ENCODE peak calls at places on chromosome 12, in four cellular contexts. B, Y, R and S are unnamed samples.

GRCh38 chr12:108596854-108597558 is 878 bp downstream of the TMEM119 start:
- DNase-seq in B (no peak), Y (no peak), R (no peak), S (no peak)

GRCh38 chr12:47943492-47944359 is 19.7 kb upstream of the TMEM106C start:
- DNase-seq in B (no peak), Y (no peak), R (no peak), S (no peak)

GRCh38 chr12:33253123-33253522 is 186.5 kb downstream of the SYT10 start:
- DNase-seq in B (no peak), Y (no peak), R (no peak), S (no peak)

GRCh38 chr12:93713800-93714199 is 36.6 kb downstream of the CRADD start:
- DNase-seq in B (no peak), Y (no peak), R (no peak), S (no peak)

GRCh38 chr12:110841007-110841406 is 5.8 kb upstream of the CCDC63 start:
- DNase-seq in B (no peak), Y (no peak), R (no peak), S (no peak)

GRCh38 chr12:48937170-48937569 is 11.9 kb upstream of the FKBP11 start:
- DNase-seq in B (no peak), Y (no peak), R (no peak), S (no peak)

GRCh38 chr12:29547151-29547561 is 49.7 kb upstream of the OVCH1 start:
- DNase-seq in B (peak), Y (no peak), R (no peak), S (no peak)

GRCh38 chr12:31922341-31923062 is 36.7 kb upstream of the RESF1 start:
- DNase-seq in B (peak), Y (no peak), R (no peak), S (no peak)

GRCh38 chr12:53844989-53845836 is 93.4 kb upstream of the HOXC13 start:
- DNase-seq in B (no peak), Y (no peak), R (no peak), S (no peak)

GRCh38 chr12:89073027-89073398 is 279.3 kb downstream of the DUSP6 start:
- DNase-seq in B (peak), Y (no peak), R (no peak), S (no peak)

GRCh38 chr12:132342322-132342721 is 12.9 kb upstream of the GALNT9 start:
- DNase-seq in B (no peak), Y (no peak), R (no peak), S (no peak)

GRCh38 chr12:79373896-79374499 is 316.8 kb downstream of the PAWR start:
- DNase-seq in B (peak), Y (no peak), R (no peak), S (no peak)

GRCh38 chr12:77992760-77993159 is 162.1 kb downstream of the NAV3 start:
- DNase-seq in B (no peak), Y (no peak), R (no peak), S (no peak)

GRCh38 chr12:774051-774614 is 21.8 kb downstream of the WNK1 start:
- DNase-seq in B (peak), Y (no peak), R (no peak), S (no peak)

GRCh38 chr12:46500673-46501072 is 128.1 kb upstream of the SLC38A2 start:
- DNase-seq in B (no peak), Y (no peak), R (no peak), S (no peak)

GRCh38 chr12:23834076-23834475 is 115.4 kb downstream of the SOX5 start:
- DNase-seq in B (peak), Y (no peak), R (no peak), S (no peak)

GRCh38 chr12:16062611-16063010 is 151.5 kb downstream of the DERA start:
- DNase-seq in B (no peak), Y (no peak), R (no peak), S (no peak)

GRCh38 chr12:80175307-80175930 is 76.1 kb downstream of the OTOGL start:
- DNase-seq in B (no peak), Y (no peak), R (no peak), S (no peak)

GRCh38 chr12:10178766-10179165 is at the start of gene TMEM52B:
- DNase-seq in B (no peak), Y (no peak), R (no peak), S (no peak)

GRCh38 chr12:28993720-28994119 is 155.4 kb upstream of the FAR2 start:
- DNase-seq in B (no peak), Y (no peak), R (no peak), S (no peak)

GRCh38 chr12:74896186-74896585 is 313.5 kb downstream of the KCNC2 start:
- DNase-seq in B (no peak), Y (no peak), R (no peak), S (no peak)

GRCh38 chr12:26874501-26875296 is 41.7 kb upstream of the ITPR2 start:
- DNase-seq in B (no peak), Y (no peak), R (no peak), S (no peak)

GRCh38 chr12:28766398-28766797 is 382.7 kb upstream of the FAR2 start:
- DNase-seq in B (no peak), Y (no peak), R (no peak), S (no peak)

GRCh38 chr12:133129368-133130037 is 571 bp downstream of the ZNF891 start:
- DNase-seq in B (peak), Y (no peak), R (no peak), S (no peak)

GRCh38 chr12:47903151-47903611 is 1.6 kb downstream of the VDR start:
- DNase-seq in B (peak), Y (no peak), R (peak), S (no peak)

GRCh38 chr12:20602671-20603402 is 92.3 kb upstream of the SLCO1C1 start:
- DNase-seq in B (peak), Y (no peak), R (no peak), S (no peak)

GRCh38 chr12:125773033-125773432 is 707.8 kb downstream of the AACS start:
- DNase-seq in B (no peak), Y (no peak), R (no peak), S (no peak)

GRCh38 chr12:57261385-57261784 is 10.4 kb upstream of the STAC3 start:
- DNase-seq in B (no peak), Y (no peak), R (no peak), S (no peak)

GRCh38 chr12:28759334-28759733 is 389.7 kb upstream of the FAR2 start:
- DNase-seq in B (peak), Y (no peak), R (no peak), S (no peak)

GRCh38 chr12:27233814-27234213 is 10.3 kb upstream of the STK38L start:
- DNase-seq in B (no peak), Y (no peak), R (no peak), S (no peak)

GRCh38 chr12:90954921-90955320 is at the start of gene CCER1:
- DNase-seq in B (no peak), Y (no peak), R (no peak), S (no peak)

GRCh38 chr12:22413592-22413991 is 79.1 kb upstream of the ST8SIA1 start:
- DNase-seq in B (no peak), Y (no peak), R (no peak), S (no peak)

GRCh38 chr12:18141583-18141982 is 51.6 kb upstream of the RERGL start:
- DNase-seq in B (peak), Y (no peak), R (no peak), S (no peak)

GRCh38 chr12:110282956-110283817 is 2.1 kb downstream of the ATP2A2 start:
- DNase-seq in B (no peak), Y (no peak), R (no peak), S (no peak)

GRCh38 chr12:26711072-26711471 is 121.9 kb downstream of the ITPR2 start:
- DNase-seq in B (no peak), Y (no peak), R (no peak), S (no peak)

GRCh38 chr12:124396544-124397398 is 101.9 kb downstream of the RFLNA start:
- DNase-seq in B (no peak), Y (peak), R (peak), S (no peak)

GRCh38 chr12:60494249-60494648 is 898.4 kb downstream of the SLC16A7 start:
- DNase-seq in B (peak), Y (no peak), R (no peak), S (no peak)

DNA sequence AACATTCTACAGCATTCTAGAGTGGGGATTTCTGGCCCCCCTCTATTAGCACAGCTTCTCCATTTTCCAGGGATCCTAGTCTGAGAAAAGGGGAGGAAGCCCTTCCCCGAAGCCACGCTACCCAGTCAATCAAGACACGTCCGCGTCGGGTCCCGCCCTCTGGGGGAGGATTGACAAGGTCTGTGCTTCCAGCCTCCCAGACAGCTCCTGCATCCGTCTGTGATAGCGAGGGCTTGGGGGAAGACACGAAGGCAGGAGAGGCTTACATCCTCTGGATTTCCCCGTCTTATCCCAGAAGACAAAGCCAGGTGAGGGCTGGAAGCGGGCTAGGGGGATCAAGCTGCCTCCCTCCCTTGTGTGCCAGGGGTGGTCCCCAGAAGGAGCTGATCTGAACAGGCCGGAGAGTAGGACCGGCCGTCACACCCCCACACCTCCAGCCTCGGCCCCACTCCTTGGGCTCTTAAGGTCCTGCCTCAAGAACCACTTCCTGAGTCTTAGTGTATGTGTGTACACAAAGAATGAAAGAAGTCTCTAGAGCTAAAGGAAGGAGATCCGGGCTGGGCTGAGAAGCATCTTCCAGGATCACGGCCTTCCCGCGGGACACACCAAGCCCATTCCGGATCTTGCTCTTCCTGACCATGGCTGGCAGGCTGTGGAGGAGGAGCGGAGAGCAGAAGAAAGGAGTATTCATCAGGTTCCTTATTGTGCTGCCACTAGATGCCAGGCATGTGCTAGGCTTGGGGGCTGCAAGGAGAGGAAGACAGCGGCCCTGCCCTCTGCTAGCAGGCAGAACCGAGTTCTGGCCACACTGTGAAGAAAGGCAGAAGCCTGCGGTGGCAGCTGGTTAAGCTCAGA is 1.0 kb upstream of the CD63 start:
- DNase-seq in B (peak), Y (peak), R (peak), S (peak)
- H3K4me3 ChIP-seq in B (peak), Y (peak), R (peak), S (peak)

GRCh38 chr12:102568151-102568815 is 87.9 kb upstream of the IGF1 start:
- DNase-seq in B (peak), Y (no peak), R (no peak), S (no peak)

GRCh38 chr12:102564026-102564425 is 83.7 kb upstream of the IGF1 start:
- DNase-seq in B (no peak), Y (no peak), R (no peak), S (no peak)

GRCh38 chr12:102569803-102570202 is 89.4 kb upstream of the IGF1 start:
- DNase-seq in B (no peak), Y (no peak), R (no peak), S (no peak)

GRCh38 chr12:102565555-102565954 is 85.2 kb upstream of the IGF1 start:
- DNase-seq in B (no peak), Y (no peak), R (no peak), S (no peak)

GRCh38 chr12:102567031-102567985 is 86.9 kb upstream of the IGF1 start:
- DNase-seq in B (peak), Y (no peak), R (no peak), S (no peak)
- H3K4me3 ChIP-seq in B (no peak), Y (no peak), R (no peak), S (no peak)

DNA sequence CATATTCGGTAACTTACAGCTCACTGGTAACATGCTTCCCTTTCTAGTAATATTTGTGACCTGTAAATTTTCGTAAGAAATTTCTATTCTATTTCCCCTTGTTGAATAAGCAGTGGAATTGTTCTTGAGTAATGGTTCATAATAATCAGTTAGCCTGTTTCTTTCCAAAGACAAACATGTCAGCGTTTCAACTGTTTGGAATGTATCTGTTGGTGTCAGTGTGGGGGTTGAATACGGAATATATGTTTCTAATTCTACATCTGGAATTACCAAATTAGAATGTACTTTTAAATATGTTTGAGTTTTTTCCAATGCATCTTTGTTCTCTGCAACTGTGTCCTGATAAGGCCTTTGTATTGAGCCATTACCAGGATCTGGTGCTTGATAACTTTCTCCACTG is 2.0 kb downstream of the BBS10 start:
- DNase-seq in B (peak), Y (no peak), R (no peak), S (no peak)
- H3K4me3 ChIP-seq in B (peak), Y (no peak), R (no peak), S (no peak)

GRCh38 chr12:6935551-6936377 is 7.9 kb upstream of the RNU7-1 start:
- DNase-seq in B (no peak), Y (no peak), R (no peak), S (no peak)

GRCh38 chr12:6936642-6937480 is 6.8 kb upstream of the RNU7-1 start:
- DNase-seq in B (no peak), Y (no peak), R (no peak), S (no peak)

GRCh38 chr12:6937481-6938352 is 5.9 kb upstream of the RNU7-1 start:
- DNase-seq in B (peak), Y (peak), R (peak), S (peak)

GRCh38 chr12:6935221-6935550 is 7.4 kb downstream of the ATN1 start:
- DNase-seq in B (no peak), Y (no peak), R (no peak), S (no peak)

GRCh38 chr12:6936378-6936638 is 7.3 kb upstream of the RNU7-1 start:
- DNase-seq in B (no peak), Y (no peak), R (no peak), S (no peak)
- H3K4me3 ChIP-seq in B (no peak), Y (no peak), R (no peak), S (no peak)

GRCh38 chr12:65822732-65823480 is 1.4 kb upstream of the HMGA2 start:
- DNase-seq in B (peak), Y (no peak), R (no peak), S (no peak)

GRCh38 chr12:65825323-65825572 is 965 bp downstream of the HMGA2 start:
- DNase-seq in B (no peak), Y (no peak), R (no peak), S (no peak)

GRCh38 chr12:65825573-65826512 is 1.6 kb downstream of the HMGA2 start:
- DNase-seq in B (peak), Y (no peak), R (no peak), S (no peak)

GRCh38 chr12:65824314-65824563 is at the start of gene HMGA2:
- DNase-seq in B (peak), Y (no peak), R (no peak), S (peak)

GRCh38 chr12:65823481-65824313 is 586 bp upstream of the HMGA2 start:
- DNase-seq in B (peak), Y (no peak), R (peak), S (no peak)
- H3K4me3 ChIP-seq in B (peak), Y (peak), R (peak), S (peak)